ENCODE peak calls at places on chromosomes 7 and 10, in seven cellular contexts. A is H9, R is prostate gland, N is heart left ventricle, G is lower lobe of right lung, B is AG04450, X is ovary. F is an unnamed sample.

GRCh38 chr7:148142660-148143248 is 447.8 kb upstream of the C7orf33 start:
- DNase-seq in A (no peak), R (peak; percentile 39), N (no peak), G (no peak), B (no peak), X (no peak), F (no peak)

GRCh38 chr7:16816820-16817219 is 12.0 kb upstream of the AGR2 start:
- DNase-seq in A (no peak), R (no peak), N (no peak), G (no peak), B (no peak), X (no peak), F (peak; percentile 41)

GRCh38 chr7:155961241-155962190 is 149.3 kb upstream of the SHH start:
- DNase-seq in A (no peak), R (no peak), N (no peak), G (peak; percentile 68), B (no peak), X (peak; percentile 26), F (no peak)

GRCh38 chr10:96500519-96500918 is 13.2 kb downstream of the TLL2 start:
- DNase-seq in A (peak; percentile 28), R (no peak), N (no peak), G (no peak), B (no peak), X (no peak), F (no peak)

GRCh38 chr10:73182568-73182967 is 14.6 kb downstream of the FAM149B1 start:
- DNase-seq in A (no peak), R (no peak), N (no peak), G (no peak), B (no peak), X (no peak), F (no peak)

GRCh38 chr7:11753441-11753840 is 78.6 kb downstream of the THSD7A start:
- DNase-seq in A (no peak), R (no peak), N (no peak), G (no peak), B (no peak), X (no peak), F (no peak)

GRCh38 chr10:62244785-62245595 is 23.7 kb downstream of the RTKN2 start:
- DNase-seq in A (no peak), R (peak; percentile 67), N (no peak), G (no peak), B (no peak), X (no peak), F (no peak)

GRCh38 chr10:129741280-129741977 is 222.6 kb downstream of the EBF3 start:
- DNase-seq in A (peak; percentile 14), R (no peak), N (no peak), G (no peak), B (no peak), X (no peak), F (no peak)

GRCh38 chr7:39609462-39610149 is 13.8 kb upstream of the RALA start:
- DNase-seq in A (peak; percentile 54), R (no peak), N (peak; percentile 37), G (peak; percentile 57), B (no peak), X (no peak), F (peak; percentile 70)

GRCh38 chr7:114678116-114678515 is 243.8 kb upstream of the MDFIC start:
- DNase-seq in A (no peak), R (no peak), N (no peak), G (no peak), B (no peak), X (no peak), F (no peak)

GRCh38 chr7:121480058-121480457 is 84.0 kb upstream of the FAM3C start:
- DNase-seq in A (no peak), R (peak; percentile 13), N (no peak), G (no peak), B (no peak), X (no peak), F (no peak)

GRCh38 chr10:120607710-120608703 is 151.0 kb downstream of the PLPP4 start:
- DNase-seq in A (no peak), R (no peak), N (no peak), G (no peak), B (no peak), X (no peak), F (no peak)

GRCh38 chr10:45602082-45602730 is 70.4 kb downstream of the ZFAND4 start:
- DNase-seq in A (no peak), R (no peak), N (no peak), G (no peak), B (peak; percentile 21), X (no peak), F (no peak)

GRCh38 chr7:77655836-77656455 is 40.3 kb upstream of the RSBN1L start:
- DNase-seq in A (no peak), R (peak; percentile 20), N (no peak), G (no peak), B (no peak), X (no peak), F (no peak)

GRCh38 chr10:93859049-93859655 is 34.6 kb upstream of the SLC35G1 start:
- DNase-seq in A (no peak), R (no peak), N (no peak), G (no peak), B (no peak), X (no peak), F (no peak)

GRCh38 chr10:92857904-92858514 is 9.7 kb downstream of the EXOC6 start:
- DNase-seq in A (no peak), R (no peak), N (no peak), G (no peak), B (no peak), X (no peak), F (no peak)

GRCh38 chr10:79202188-79203013 is 133.6 kb downstream of the ZMIZ1 start:
- DNase-seq in A (peak; percentile 69), R (no peak), N (peak; percentile 68), G (peak; percentile 75), B (no peak), X (no peak), F (peak; percentile 72)

GRCh38 chr10:131140606-131141005 is 170.9 kb downstream of the TCERG1L start:
- DNase-seq in A (no peak), R (no peak), N (no peak), G (no peak), B (no peak), X (no peak), F (no peak)

GRCh38 chr10:30529373-30529998 is 95.5 kb downstream of the MAP3K8 start:
- DNase-seq in A (peak; percentile 40), R (peak; percentile 8), N (peak; percentile 78), G (peak; percentile 91), B (no peak), X (no peak), F (peak; percentile 66)

GRCh38 chr10:50470345-50470744 is 153.4 kb downstream of the SGMS1 start:
- DNase-seq in A (no peak), R (no peak), N (no peak), G (no peak), B (no peak), X (no peak), F (no peak)

GRCh38 chr7:13077466-13077865 is 390.0 kb downstream of the ARL4A start:
- DNase-seq in A (no peak), R (no peak), N (no peak), G (no peak), B (no peak), X (no peak), F (no peak)

GRCh38 chr10:97534746-97535367 is 36.1 kb downstream of the UBTD1 start:
- DNase-seq in A (peak; percentile 78), R (no peak), N (no peak), G (no peak), B (no peak), X (no peak), F (peak; percentile 59)

GRCh38 chr7:137801003-137801402 is 45.8 kb downstream of the DGKI start:
- DNase-seq in A (no peak), R (no peak), N (no peak), G (no peak), B (no peak), X (no peak), F (no peak)

GRCh38 chr10:3071405-3072198 is 4.3 kb downstream of the PFKP start:
- DNase-seq in A (no peak), R (no peak), N (no peak), G (no peak), B (no peak), X (no peak), F (no peak)

GRCh38 chr10:93294004-93294403 is 188.1 kb downstream of the MYOF start:
- DNase-seq in A (no peak), R (no peak), N (no peak), G (no peak), B (no peak), X (no peak), F (no peak)

GRCh38 chr10:120221873-120222485 is 235.0 kb upstream of the PLPP4 start:
- DNase-seq in A (peak; percentile 77), R (peak; percentile 50), N (no peak), G (no peak), B (no peak), X (no peak), F (no peak)

GRCh38 chr7:84547326-84547725 is 352.7 kb upstream of the SEMA3A start:
- DNase-seq in A (no peak), R (no peak), N (no peak), G (no peak), B (no peak), X (no peak), F (no peak)
- H3K27ac ChIP-seq in A (no peak overlapping the region), R (no peak overlapping the region), N (no peak overlapping the region), G (no peak overlapping the region), B (no peak overlapping the region), X (no peak overlapping the region), F (no peak overlapping the region)

GRCh38 chr7:151551820-151552219 is 32.1 kb upstream of the RHEB start:
- DNase-seq in A (no peak), R (no peak), N (no peak), G (no peak), B (no peak), X (no peak), F (no peak)
- H3K27ac ChIP-seq in A (no peak overlapping the region), R (peak overlapping the region; percentile 55), N (no peak overlapping the region), G (no peak overlapping the region), B (no peak overlapping the region), X (no peak overlapping the region), F (no peak overlapping the region)

GRCh38 chr7:36506130-36506794 is 116.6 kb downstream of the ANLN start:
- DNase-seq in A (no peak), R (no peak), N (no peak), G (no peak), B (no peak), X (no peak), F (no peak)
- H3K27ac ChIP-seq in A (no peak overlapping the region), R (no peak overlapping the region), N (no peak overlapping the region), G (no peak overlapping the region), B (no peak overlapping the region), X (no peak overlapping the region), F (no peak overlapping the region)

GRCh38 chr7:116492654-116493109 is 6.9 kb upstream of the CAV2 start:
- DNase-seq in A (no peak), R (no peak), N (no peak), G (no peak), B (no peak), X (no peak), F (no peak)

GRCh38 chr7:116495737-116496136 is 3.8 kb upstream of the CAV2 start:
- DNase-seq in A (no peak), R (no peak), N (no peak), G (no peak), B (no peak), X (no peak), F (no peak)

GRCh38 chr7:116490351-116490750 is 9.2 kb upstream of the CAV2 start:
- DNase-seq in A (no peak), R (no peak), N (no peak), G (no peak), B (no peak), X (no peak), F (no peak)

GRCh38 chr7:116494472-116494871 is 5.1 kb upstream of the CAV2 start:
- DNase-seq in A (no peak), R (no peak), N (no peak), G (no peak), B (no peak), X (no peak), F (no peak)

GRCh38 chr7:116491887-116492653 is 7.5 kb upstream of the CAV2 start:
- DNase-seq in A (no peak), R (no peak), N (no peak), G (no peak), B (no peak), X (no peak), F (no peak)
- H3K27ac ChIP-seq in A (no peak overlapping the region), R (no peak overlapping the region), N (peak overlapping the region; percentile 4), G (no peak overlapping the region), B (no peak overlapping the region), X (peak overlapping the region; percentile 3), F (no peak overlapping the region)

F was measured in right cardiac atrium.